ENCODE peak calls at places on chromosomes 11 and 22, in six cellular contexts. J is GM19239, N is Calu3, P is foreskin fibroblast, E is fibroblast of the aortic adventitia, G is substantia nigra. D is an unnamed sample.

GRCh38 chr11:64745219-64745522 is 1.2 kb upstream of the RASGRP2 start:
- DNase-seq in N (no peak), J (peak; percentile 71), G (peak; percentile 44), E (no peak), P (no peak), D (peak; percentile 95)

GRCh38 chr22:46894081-46894671 is 131.7 kb downstream of the TBC1D22A start:
- DNase-seq in E (no peak), G (peak; percentile 27), P (peak; percentile 33), J (no peak), N (no peak), D (no peak)

GRCh38 chr11:35237860-35238715 is 99.1 kb downstream of the CD44 start:
- DNase-seq in E (no peak), P (peak; percentile 24), J (peak; percentile 17), N (peak; percentile 32), G (peak; percentile 20), D (no peak)

GRCh38 chr22:40250608-40251007 is 72.9 kb downstream of the TNRC6B start:
- DNase-seq in G (no peak), E (no peak), P (no peak), J (no peak), N (no peak), D (no peak)

GRCh38 chr11:29224739-29225384 is 792.0 kb downstream of the KCNA4 start:
- DNase-seq in E (no peak), J (no peak), G (no peak), P (no peak), N (no peak), D (no peak)

GRCh38 chr11:71397961-71398360 is 50.2 kb downstream of the DHCR7 start:
- DNase-seq in P (no peak), J (no peak), G (no peak), N (no peak), E (no peak), D (no peak)

GRCh38 chr22:49053574-49053973 is 774.1 kb downstream of the BRD1 start:
- DNase-seq in J (no peak), P (no peak), N (no peak), E (no peak), G (no peak), D (no peak)

GRCh38 chr11:77783023-77783422 is 37.5 kb downstream of the RSF1 start:
- DNase-seq in E (no peak), P (no peak), N (no peak), G (no peak), J (no peak), D (no peak)

GRCh38 chr11:66996609-66997273 is 21.6 kb downstream of the C11orf86 start:
- DNase-seq in P (peak; percentile 23), E (peak; percentile 65), J (no peak), N (no peak), G (no peak), D (no peak)

GRCh38 chr11:112082729-112083128 is 3.8 kb downstream of the TIMM8B start:
- DNase-seq in G (no peak), E (no peak), N (no peak), J (no peak), P (peak; percentile 66), D (no peak)

GRCh38 chr11:57498540-57498939 is 17.0 kb downstream of the SLC43A1 start:
- DNase-seq in J (no peak), G (no peak), N (no peak), P (no peak), E (no peak), D (no peak)

GRCh38 chr22:28601915-28602314 is 77.7 kb downstream of the TTC28 start:
- DNase-seq in G (no peak), P (no peak), E (no peak), J (no peak), N (no peak), D (no peak)

GRCh38 chr11:133337905-133338536 is 194.3 kb downstream of the OPCML start:
- DNase-seq in N (no peak), G (no peak), J (no peak), E (no peak), P (no peak), D (no peak)

GRCh38 chr22:41931701-41932269 is 5.2 kb upstream of the TNFRSF13C start:
- DNase-seq in J (no peak), P (no peak), N (no peak), E (no peak), G (no peak), D (no peak)

GRCh38 chr11:34345991-34346480 is 11.8 kb downstream of the ABTB2 start:
- DNase-seq in J (no peak), N (no peak), E (peak; percentile 89), P (peak; percentile 37), G (peak; percentile 24), D (no peak)

GRCh38 chr11:26134481-26135355 is 197.2 kb upstream of the ANO3 start:
- DNase-seq in E (peak; percentile 31), J (no peak), P (peak; percentile 68), N (peak; percentile 23), G (no peak), D (no peak)

GRCh38 chr11:113974741-113975470 is at the start of gene HTR3A:
- DNase-seq in E (peak; percentile 2), J (no peak), N (peak; percentile 87), G (no peak), P (peak; percentile 37), D (peak; percentile 85)

GRCh38 chr11:65500262-65501004 is 1.6 kb downstream of the MALAT1 start:
- DNase-seq in P (peak; percentile 58), J (no peak), N (no peak), E (peak; percentile 78), G (peak; percentile 55), D (peak; percentile 81)

D was measured in cardiac septum.